ENCODE peak calls at places on chromosomes 1 and 21, in six cellular contexts. T is tibial nerve, J is lung, D is iPS DF 6.9, N is hepatocyte, Z is esophagus squamous epithelium. R is an unnamed sample. For H3K4me1, the result is how much of the 10 kb centered on the place peaks cover.

GRCh38 chr1:44894591-44894990 is 51.5 kb upstream of the PTCH2 start:
- DNase-seq in T (no peak), J (no peak), D (no peak), N (no peak), Z (no peak), R (no peak)

GRCh38 chr1:183093821-183094287 is 70.6 kb downstream of the LAMC1 start:
- DNase-seq in T (no peak), J (no peak), D (no peak), N (no peak), Z (no peak), R (no peak)

GRCh38 chr1:224082146-224082545 is 31.8 kb upstream of the FBXO28 start:
- DNase-seq in T (no peak), J (no peak), D (no peak), N (no peak), Z (no peak), R (peak)

GRCh38 chr1:31152181-31152768 is 86.8 kb upstream of the PUM1 start:
- DNase-seq in T (no peak), J (no peak), D (no peak), N (peak), Z (no peak), R (no peak)

GRCh38 chr1:212368073-212368484 is 46.6 kb downstream of the PACC1 start:
- DNase-seq in T (no peak), J (peak), D (peak), N (peak), Z (no peak), R (peak)

GRCh38 chr21:36727886-36728285 is 29.0 kb downstream of the SIM2 start:
- DNase-seq in T (no peak), J (no peak), D (no peak), N (no peak), Z (no peak), R (no peak)

GRCh38 chr1:53356637-53357036 is 28.8 kb upstream of the LRP8 start:
- DNase-seq in T (no peak), J (no peak), D (no peak), N (no peak), Z (no peak), R (no peak)

GRCh38 chr1:225977937-225978748 is 21.0 kb downstream of the SDE2 start:
- DNase-seq in T (no peak), J (no peak), D (no peak), N (no peak), Z (no peak), R (no peak)

GRCh38 chr1:154502066-154502741 is at the start of the genes SHE and TDRD10:
- DNase-seq in T (no peak), J (no peak), D (no peak), N (peak), Z (no peak), R (no peak)

GRCh38 chr1:167107456-167107855 is 13.6 kb downstream of the STYXL2 start:
- DNase-seq in T (no peak), J (no peak), D (no peak), N (no peak), Z (no peak), R (no peak)

GRCh38 chr1:178189814-178190213 is 95.9 kb downstream of the RASAL2 start:
- DNase-seq in T (no peak), J (no peak), D (peak), N (peak), Z (no peak), R (peak)

GRCh38 chr1:86713477-86713876 is 9.1 kb downstream of the SH3GLB1 start:
- DNase-seq in T (no peak), J (no peak), D (no peak), N (no peak), Z (no peak), R (no peak)

GRCh38 chr1:210541680-210542358 is 213.1 kb downstream of the HHAT start:
- DNase-seq in T (no peak), J (no peak), D (no peak), N (no peak), Z (no peak), R (no peak)

GRCh38 chr1:19096036-19096833 is 113.8 kb downstream of the UBR4 start:
- DNase-seq in T (no peak), J (peak), D (no peak), N (peak), Z (no peak), R (peak)

GRCh38 chr21:46205766-46206162 is 21.5 kb upstream of the SPATC1L start:
- DNase-seq in T (no peak), J (no peak), D (no peak), N (no peak), Z (no peak), R (no peak)

GRCh38 chr21:17231771-17232170 is 281.1 kb upstream of the CXADR start:
- DNase-seq in T (no peak), J (no peak), D (no peak), N (no peak), Z (no peak), R (no peak)

GRCh38 chr1:11273595-11274234 is 717 bp downstream of the UBIAD1 start:
- DNase-seq in T (no peak), J (no peak), D (no peak), N (no peak), Z (no peak), R (no peak)

GRCh38 chr1:175599212-175599681 is 144.1 kb downstream of the TNR start:
- DNase-seq in T (no peak), J (no peak), D (peak), N (peak), Z (peak), R (no peak)

GRCh38 chr1:28259935-28260802 is 851 bp downstream of the SESN2 start:
- DNase-seq in T (no peak), J (peak), D (peak), N (peak), Z (no peak), R (peak)

GRCh38 chr1:210372931-210373627 is 44.4 kb downstream of the HHAT start:
- DNase-seq in T (no peak), J (no peak), D (no peak), N (no peak), Z (no peak), R (no peak)

GRCh38 chr1:212353181-212353580 is 61.5 kb downstream of the PACC1 start:
- DNase-seq in T (no peak), J (no peak), D (no peak), N (no peak), Z (no peak), R (no peak)

GRCh38 chr1:187655163-187655562 is 826.4 kb downstream of the PLA2G4A start:
- DNase-seq in T (no peak), J (no peak), D (no peak), N (no peak), Z (no peak), R (no peak)

GRCh38 chr21:44713130-44713529 is 1.8 kb upstream of the TSPEAR start:
- DNase-seq in T (no peak), J (no peak), D (no peak), N (no peak), Z (no peak), R (no peak)

GRCh38 chr1:25104932-25105561 is 127.3 kb downstream of the SYF2 start:
- DNase-seq in T (no peak), J (no peak), D (no peak), N (no peak), Z (no peak), R (no peak)

GRCh38 chr1:218425647-218426342 is 80.7 kb downstream of the TGFB2 start:
- DNase-seq in T (no peak), J (no peak), D (no peak), N (no peak), Z (no peak), R (no peak)

GRCh38 chr1:40820251-40820797 is 36.7 kb downstream of the KCNQ4 start:
- DNase-seq in T (no peak), J (no peak), D (no peak), N (no peak), Z (no peak), R (no peak)

DNA sequence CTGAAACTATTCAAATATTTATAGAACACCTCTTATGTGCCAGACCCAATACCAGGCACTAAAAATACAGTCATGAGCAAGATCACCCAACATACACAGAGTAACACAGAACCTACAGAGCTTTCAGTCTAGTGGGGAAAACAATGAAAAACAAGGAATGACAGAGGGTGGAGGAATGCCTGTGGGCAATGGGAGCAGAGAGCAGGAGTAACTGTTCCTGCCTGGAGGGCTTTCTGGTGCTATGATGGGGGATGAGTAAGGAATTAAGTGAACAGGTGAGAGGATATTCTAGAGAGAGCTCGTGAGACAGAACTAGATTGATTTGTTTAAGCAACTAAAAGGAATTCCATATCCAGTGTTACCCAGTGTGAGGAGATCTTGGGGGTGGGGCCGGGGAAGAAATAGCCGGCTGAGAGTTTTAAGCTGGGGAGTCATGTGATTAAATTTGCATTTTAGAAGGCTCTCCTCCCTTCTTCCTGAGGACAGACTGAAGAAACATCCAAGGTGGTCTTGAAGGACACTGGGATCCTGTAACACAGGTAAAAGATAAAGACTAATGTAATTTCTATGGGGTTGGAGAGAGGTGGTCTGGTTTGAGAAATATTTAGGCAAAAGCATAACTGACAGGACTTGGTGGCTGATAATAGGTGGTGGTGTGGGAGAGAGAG is 2.1 kb upstream of the CD53 start:
- DNase-seq in T (no peak), J (no peak), D (no peak), N (no peak), Z (no peak), R (no peak)
- H3K4me3 ChIP-seq in T (no peak), J (no peak), D (no peak), N (no peak), Z (no peak), R (no peak)

DNA sequence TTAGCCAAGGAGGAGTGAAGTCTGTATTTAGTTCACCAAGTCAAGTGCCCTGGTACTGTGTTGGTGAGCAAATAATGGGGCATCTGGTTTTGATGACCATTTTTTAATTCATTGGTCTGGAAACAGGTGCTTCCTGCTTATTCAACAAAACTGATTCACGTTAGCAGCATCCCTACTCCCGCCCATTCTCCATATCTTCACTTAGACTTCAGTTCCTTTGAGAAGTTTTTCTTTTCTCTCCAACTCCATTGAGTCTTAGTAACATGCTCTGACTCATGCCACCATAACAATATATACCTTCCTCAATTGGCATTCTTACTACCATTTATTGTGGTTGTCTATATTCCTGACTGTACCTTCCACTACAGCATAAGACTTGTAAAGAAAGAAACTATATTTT is 468.9 kb downstream of the DPYD start:
- DNase-seq in T (no peak), J (no peak), D (no peak), N (no peak), Z (no peak), R (no peak)
- H3K4me1 ChIP-seq in T (under half), J (under half), D (under half), N (under half), Z (under half), R (under half)

GRCh38 chr1:110068646-110069301 is 1.7 kb downstream of the ALX3 start:
- DNase-seq in T (no peak), J (no peak), D (no peak), N (no peak), Z (no peak), R (no peak)
- H3K4me3 ChIP-seq in T (no peak), J (no peak), D (peak), N (no peak), Z (no peak), R (no peak)

DNA sequence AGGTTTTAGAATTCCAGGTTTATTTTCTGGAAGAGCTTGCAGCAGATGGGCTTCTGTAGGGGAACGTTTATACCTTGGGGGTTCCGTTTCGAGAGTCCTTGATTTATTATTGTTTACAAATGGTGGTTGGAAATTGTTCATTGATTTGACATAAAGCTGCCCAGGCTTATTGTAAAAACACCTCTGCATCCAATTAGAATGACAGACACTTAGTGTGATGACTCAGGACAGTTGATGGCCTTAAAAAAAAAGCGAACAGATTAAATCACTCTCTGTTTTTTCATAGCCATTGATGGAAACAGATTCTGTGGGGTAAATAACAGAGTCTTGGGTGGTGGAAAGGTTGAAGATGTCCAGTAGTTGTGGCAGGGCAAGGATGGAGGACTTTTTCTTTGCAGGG is 35.4 kb downstream of the GALNT2 start:
- DNase-seq in T (no peak), J (no peak), D (no peak), N (no peak), Z (no peak), R (no peak)
- H3K4me1 ChIP-seq in T (under half), J (under half), D (under half), N (under half), Z (half or more), R (under half)

GRCh38 chr1:95440511-95440910 is 206.5 kb downstream of the RWDD3 start:
- DNase-seq in T (no peak), J (no peak), D (no peak), N (no peak), Z (no peak), R (no peak)

GRCh38 chr1:95437011-95437410 is 203.0 kb downstream of the RWDD3 start:
- DNase-seq in T (no peak), J (no peak), D (no peak), N (no peak), Z (no peak), R (no peak)

GRCh38 chr1:95435611-95436010 is 201.6 kb downstream of the RWDD3 start:
- DNase-seq in T (no peak), J (no peak), D (no peak), N (no peak), Z (no peak), R (peak)

GRCh38 chr1:95438213-95438948 is 204.4 kb downstream of the RWDD3 start:
- DNase-seq in T (no peak), J (no peak), D (no peak), N (no peak), Z (no peak), R (no peak)
- H3K4me3 ChIP-seq in T (no peak), J (no peak), D (no peak), N (no peak), Z (no peak), R (no peak)

GRCh38 chr1:238377280-238377919 is 486.7 kb upstream of the ZP4 start:
- DNase-seq in T (no peak), J (no peak), D (peak), N (no peak), Z (no peak), R (peak)

GRCh38 chr1:238384381-238384780 is 493.7 kb upstream of the ZP4 start:
- DNase-seq in T (no peak), J (no peak), D (no peak), N (no peak), Z (no peak), R (no peak)

DNA sequence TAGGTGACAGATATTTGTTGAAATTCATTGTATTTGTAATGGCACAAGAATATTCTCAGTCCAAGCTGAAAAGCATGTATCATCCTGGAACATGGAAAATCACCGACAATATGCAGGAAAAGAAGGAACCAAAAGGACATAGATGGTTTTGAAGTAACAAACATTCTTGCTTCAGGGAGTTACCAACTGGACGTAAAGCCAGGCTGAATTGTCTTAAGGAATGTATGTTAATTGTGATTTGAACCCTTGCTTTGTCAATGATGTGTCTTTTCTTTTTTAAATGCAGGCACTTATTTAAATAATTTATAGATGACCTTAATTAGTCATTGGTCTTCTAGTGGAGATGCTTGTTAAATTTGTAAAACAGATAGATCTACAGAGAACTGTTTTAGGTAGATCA is 489.4 kb upstream of the ZP4 start:
- DNase-seq in T (no peak), J (no peak), D (peak), N (no peak), Z (no peak), R (peak)
- H3K4me1 ChIP-seq in T (under half), J (under half), D (under half), N (under half), Z (under half), R (under half)

DNA sequence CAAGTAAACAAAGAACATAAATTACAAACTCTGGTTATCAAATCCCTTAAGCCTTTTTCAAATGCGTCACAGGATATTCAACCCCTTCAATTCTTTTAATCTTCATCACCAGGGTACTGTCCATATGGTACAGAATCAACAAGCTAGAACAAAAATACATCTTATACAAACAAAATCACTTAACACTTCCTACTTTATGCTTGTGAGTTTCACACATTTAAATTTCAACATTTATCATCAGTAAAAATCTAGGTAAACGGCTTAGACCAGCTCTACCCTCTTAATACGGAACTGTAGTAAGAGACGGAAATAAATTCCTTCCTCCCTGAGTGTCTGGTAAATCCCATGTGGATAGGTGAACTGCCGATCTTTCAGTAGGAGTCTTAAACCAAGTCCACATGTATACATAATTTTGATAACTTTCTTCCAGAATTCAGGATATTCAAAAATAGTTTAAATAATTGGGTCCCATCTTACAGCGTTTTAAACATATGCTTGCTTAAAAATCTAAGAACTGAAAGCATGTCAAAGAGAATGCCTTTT is 1.0 kb downstream of the CCDC181 start:
- DNase-seq in T (no peak), J (no peak), D (no peak), N (no peak), Z (no peak), R (no peak)
- H3K4me3 ChIP-seq in T (no peak), J (no peak), D (no peak), N (no peak), Z (no peak), R (no peak)

DNA sequence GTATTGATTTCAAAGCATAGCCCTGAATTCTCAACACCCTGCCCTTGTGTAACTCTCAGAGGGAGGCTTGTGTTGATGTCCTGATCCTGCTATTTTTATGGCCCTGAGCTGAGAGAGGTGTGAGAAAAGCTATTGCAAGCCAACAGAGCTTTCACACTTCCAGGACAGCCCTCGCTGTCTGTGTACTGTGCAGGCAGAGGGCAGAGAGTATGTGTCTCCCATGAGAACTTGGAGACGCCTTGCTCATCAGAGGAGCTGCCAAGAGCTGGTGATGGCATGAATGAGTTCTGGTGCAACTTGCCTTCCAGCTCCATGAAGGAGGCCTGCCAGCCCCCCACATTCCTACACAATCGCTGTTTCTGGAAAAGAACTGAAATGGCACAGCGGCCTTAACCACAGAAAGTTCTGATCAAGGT is 144.1 kb upstream of the AJAP1 start:
- DNase-seq in T (no peak), J (no peak), D (no peak), N (no peak), Z (no peak), R (no peak)
- H3K4me1 ChIP-seq in T (under half), J (under half), D (under half), N (under half), Z (under half), R (under half)

GRCh38 chr21:15059397-15059796 is 5.4 kb downstream of the NRIP1 start:
- DNase-seq in T (no peak), J (no peak), D (no peak), N (no peak), Z (no peak), R (no peak)
- H3K4me3 ChIP-seq in T (no peak), J (no peak), D (no peak), N (no peak), Z (no peak), R (no peak)

R was measured in HAP-1.